ENCODE peak calls at places on chromosomes 2 and 18, in eight cellular contexts. One of them, this sample, is unnamed.

GRCh38 chr2:137865954-137866540 is 98.2 kb upstream of the HNMT start:
- DNase-seq in tibial nerve: no peak
- DNase-seq in epithelial cell of esophagus: peak
- DNase-seq in A549: peak
- DNase-seq in AG04450: peak
- DNase-seq in CD4-positive, alpha-beta T cell: peak
- DNase-seq in colonic mucosa: peak
- DNase-seq in fibroblast of lung: peak
- DNase-seq in this sample: peak

GRCh38 chr2:28047698-28048097 is 157.2 kb downstream of the BABAM2 start:
- DNase-seq in epithelial cell of esophagus: peak
- DNase-seq in tibial nerve: no peak
- DNase-seq in colonic mucosa: no peak
- DNase-seq in A549: no peak
- DNase-seq in AG04450: peak
- DNase-seq in CD4-positive, alpha-beta T cell: no peak
- DNase-seq in fibroblast of lung: peak
- DNase-seq in this sample: no peak

GRCh38 chr2:102708847-102709559 is 52.8 kb upstream of the TMEM182 start:
- DNase-seq in fibroblast of lung: peak
- DNase-seq in epithelial cell of esophagus: peak
- DNase-seq in CD4-positive, alpha-beta T cell: no peak
- DNase-seq in AG04450: no peak
- DNase-seq in tibial nerve: no peak
- DNase-seq in colonic mucosa: no peak
- DNase-seq in A549: peak
- DNase-seq in this sample: no peak

GRCh38 chr18:46761054-46761769 is 4.4 kb upstream of the ST8SIA5 start:
- DNase-seq in CD4-positive, alpha-beta T cell: no peak
- DNase-seq in colonic mucosa: no peak
- DNase-seq in AG04450: no peak
- DNase-seq in A549: no peak
- DNase-seq in epithelial cell of esophagus: no peak
- DNase-seq in fibroblast of lung: no peak
- DNase-seq in tibial nerve: no peak
- DNase-seq in this sample: no peak

GRCh38 chr2:86685351-86685750 is 34.7 kb upstream of the RMND5A start:
- DNase-seq in epithelial cell of esophagus: no peak
- DNase-seq in colonic mucosa: no peak
- DNase-seq in tibial nerve: no peak
- DNase-seq in AG04450: no peak
- DNase-seq in CD4-positive, alpha-beta T cell: no peak
- DNase-seq in fibroblast of lung: no peak
- DNase-seq in A549: no peak
- DNase-seq in this sample: no peak

GRCh38 chr2:124778076-124778475 is 753.0 kb downstream of the CNTNAP5 start:
- DNase-seq in AG04450: no peak
- DNase-seq in CD4-positive, alpha-beta T cell: no peak
- DNase-seq in colonic mucosa: no peak
- DNase-seq in fibroblast of lung: peak
- DNase-seq in tibial nerve: no peak
- DNase-seq in epithelial cell of esophagus: peak
- DNase-seq in A549: no peak
- DNase-seq in this sample: no peak

GRCh38 chr2:206277503-206277902 is 3.0 kb downstream of the ZDBF2 start:
- DNase-seq in colonic mucosa: no peak
- DNase-seq in A549: no peak
- DNase-seq in epithelial cell of esophagus: no peak
- DNase-seq in AG04450: no peak
- DNase-seq in fibroblast of lung: no peak
- DNase-seq in CD4-positive, alpha-beta T cell: no peak
- DNase-seq in tibial nerve: no peak
- DNase-seq in this sample: no peak

GRCh38 chr2:41910126-41910525 is 137.7 kb upstream of the PKDCC start:
- DNase-seq in fibroblast of lung: peak
- DNase-seq in epithelial cell of esophagus: peak
- DNase-seq in CD4-positive, alpha-beta T cell: no peak
- DNase-seq in tibial nerve: no peak
- DNase-seq in AG04450: no peak
- DNase-seq in colonic mucosa: no peak
- DNase-seq in A549: no peak
- DNase-seq in this sample: no peak

GRCh38 chr2:174325932-174326879 is 8.5 kb upstream of the SP9 start:
- DNase-seq in AG04450: no peak
- DNase-seq in CD4-positive, alpha-beta T cell: no peak
- DNase-seq in fibroblast of lung: no peak
- DNase-seq in epithelial cell of esophagus: no peak
- DNase-seq in A549: no peak
- DNase-seq in tibial nerve: no peak
- DNase-seq in colonic mucosa: no peak
- DNase-seq in this sample: peak

GRCh38 chr2:46034535-46034934 is 262.7 kb upstream of the EPAS1 start:
- DNase-seq in epithelial cell of esophagus: no peak
- DNase-seq in A549: no peak
- DNase-seq in CD4-positive, alpha-beta T cell: no peak
- DNase-seq in AG04450: no peak
- DNase-seq in tibial nerve: no peak
- DNase-seq in colonic mucosa: no peak
- DNase-seq in fibroblast of lung: peak
- DNase-seq in this sample: no peak

GRCh38 chr2:187336332-187336731 is 111.7 kb downstream of the CALCRL start:
- DNase-seq in epithelial cell of esophagus: no peak
- DNase-seq in AG04450: no peak
- DNase-seq in A549: no peak
- DNase-seq in CD4-positive, alpha-beta T cell: no peak
- DNase-seq in colonic mucosa: no peak
- DNase-seq in fibroblast of lung: no peak
- DNase-seq in tibial nerve: no peak
- DNase-seq in this sample: no peak

GRCh38 chr18:12325726-12326245 is 17.7 kb downstream of the TUBB6 start:
- DNase-seq in AG04450: no peak
- DNase-seq in epithelial cell of esophagus: no peak
- DNase-seq in CD4-positive, alpha-beta T cell: no peak
- DNase-seq in A549: no peak
- DNase-seq in colonic mucosa: no peak
- DNase-seq in tibial nerve: no peak
- DNase-seq in fibroblast of lung: no peak
- DNase-seq in this sample: no peak

GRCh38 chr18:79402977-79403722 is 7.4 kb downstream of the NFATC1 start:
- DNase-seq in epithelial cell of esophagus: peak
- DNase-seq in AG04450: no peak
- DNase-seq in A549: no peak
- DNase-seq in colonic mucosa: peak
- DNase-seq in tibial nerve: peak
- DNase-seq in CD4-positive, alpha-beta T cell: no peak
- DNase-seq in fibroblast of lung: peak
- DNase-seq in this sample: peak

GRCh38 chr2:6937157-6937556 is 19.9 kb downstream of the RNF144A start:
- DNase-seq in A549: no peak
- DNase-seq in CD4-positive, alpha-beta T cell: no peak
- DNase-seq in epithelial cell of esophagus: no peak
- DNase-seq in AG04450: no peak
- DNase-seq in colonic mucosa: no peak
- DNase-seq in fibroblast of lung: no peak
- DNase-seq in tibial nerve: no peak
- DNase-seq in this sample: no peak

GRCh38 chr2:601387-601698 is 75.9 kb downstream of the TMEM18 start:
- DNase-seq in fibroblast of lung: no peak
- DNase-seq in A549: no peak
- DNase-seq in AG04450: no peak
- DNase-seq in CD4-positive, alpha-beta T cell: no peak
- DNase-seq in tibial nerve: no peak
- DNase-seq in colonic mucosa: no peak
- DNase-seq in epithelial cell of esophagus: no peak
- DNase-seq in this sample: no peak

GRCh38 chr2:173697929-173698328 is 267.2 kb downstream of the SP3 start:
- DNase-seq in tibial nerve: no peak
- DNase-seq in CD4-positive, alpha-beta T cell: no peak
- DNase-seq in colonic mucosa: no peak
- DNase-seq in AG04450: no peak
- DNase-seq in epithelial cell of esophagus: no peak
- DNase-seq in A549: no peak
- DNase-seq in fibroblast of lung: no peak
- DNase-seq in this sample: no peak

GRCh38 chr2:36433311-36434217 is 78.0 kb downstream of the CRIM1 start:
- DNase-seq in AG04450: no peak
- DNase-seq in A549: no peak
- DNase-seq in epithelial cell of esophagus: peak
- DNase-seq in fibroblast of lung: peak
- DNase-seq in CD4-positive, alpha-beta T cell: no peak
- DNase-seq in tibial nerve: no peak
- DNase-seq in colonic mucosa: peak
- DNase-seq in this sample: no peak

GRCh38 chr2:239399404-239399999 is 1.3 kb downstream of the HDAC4 start:
- DNase-seq in epithelial cell of esophagus: peak
- DNase-seq in fibroblast of lung: peak
- DNase-seq in CD4-positive, alpha-beta T cell: peak
- DNase-seq in AG04450: no peak
- DNase-seq in A549: peak
- DNase-seq in tibial nerve: no peak
- DNase-seq in colonic mucosa: peak
- DNase-seq in this sample: peak

DNA sequence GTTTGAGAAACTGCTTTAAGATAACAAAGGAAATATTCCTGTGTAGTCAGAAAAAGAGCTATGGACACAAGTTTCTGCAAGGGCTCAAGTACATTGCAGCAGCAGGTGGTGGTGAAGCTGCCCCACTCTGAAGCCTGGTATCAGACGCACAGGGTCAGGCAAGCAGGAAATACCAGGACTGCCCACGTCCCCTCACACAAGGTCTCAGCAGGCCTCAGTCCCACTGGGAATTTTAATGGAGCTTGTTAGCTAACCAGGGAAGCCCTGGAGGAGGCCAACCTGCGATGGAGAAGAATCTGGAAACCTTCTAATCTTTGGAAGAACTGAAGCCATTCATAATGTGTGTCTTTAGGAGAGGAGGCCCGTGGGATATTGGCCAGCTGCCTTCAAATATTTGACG is 168.3 kb downstream of the UXS1 start:
- DNase-seq in AG04450: no peak
- DNase-seq in epithelial cell of esophagus: no peak
- DNase-seq in fibroblast of lung: no peak
- DNase-seq in colonic mucosa: no peak
- DNase-seq in tibial nerve: no peak
- DNase-seq in CD4-positive, alpha-beta T cell: no peak
- DNase-seq in A549: no peak
- DNase-seq in this sample: no peak
- TF ChIP-seq CTCF in AG04450: no peak
- TF ChIP-seq CTCF in epithelial cell of esophagus: no peak
- TF ChIP-seq CTCF in fibroblast of lung: no peak
- TF ChIP-seq CTCF in colonic mucosa: no peak
- TF ChIP-seq CTCF in tibial nerve: no peak
- TF ChIP-seq CTCF in CD4-positive, alpha-beta T cell: no peak
- TF ChIP-seq CTCF in A549: no peak
- TF ChIP-seq CTCF in this sample: no peak

DNA sequence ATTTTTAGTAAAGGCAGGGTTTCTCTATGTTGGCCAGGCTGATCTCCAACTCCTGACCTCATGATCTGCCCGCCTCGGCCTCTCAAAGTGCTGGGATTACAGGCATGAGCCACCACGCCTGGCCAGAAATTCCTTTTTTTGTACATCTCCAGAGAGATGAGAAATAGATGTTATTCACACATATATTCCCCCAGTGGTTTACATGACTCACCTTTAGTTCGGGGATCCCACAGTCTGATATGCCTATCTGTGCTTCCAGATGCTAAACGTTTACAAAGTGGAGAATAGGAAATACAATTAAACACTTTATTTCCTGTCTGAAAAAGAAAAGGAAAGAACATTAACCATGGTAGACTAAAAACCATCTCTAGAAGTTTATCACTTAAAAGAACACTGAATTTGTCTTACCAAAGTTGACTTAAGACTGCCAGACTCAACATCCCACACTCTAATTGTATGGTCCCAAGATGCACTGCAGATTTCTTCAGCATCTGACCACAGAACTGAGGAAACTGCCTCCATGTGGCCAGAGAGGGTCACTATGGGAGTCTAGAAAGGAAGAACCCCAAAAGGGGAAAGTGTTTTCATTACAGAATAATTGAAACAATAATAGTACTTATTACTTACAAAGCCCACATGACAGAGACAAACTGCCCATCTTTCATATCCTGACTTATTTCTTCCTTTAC is 12.6 kb upstream of the ICA1L start:
- DNase-seq in colonic mucosa: no peak
- DNase-seq in A549: no peak
- DNase-seq in AG04450: peak
- DNase-seq in tibial nerve: no peak
- DNase-seq in CD4-positive, alpha-beta T cell: no peak
- DNase-seq in fibroblast of lung: peak
- DNase-seq in epithelial cell of esophagus: no peak
- DNase-seq in this sample: no peak
- TF ChIP-seq CTCF in colonic mucosa: no peak
- TF ChIP-seq CTCF in A549: no peak
- TF ChIP-seq CTCF in AG04450: peak
- TF ChIP-seq CTCF in tibial nerve: no peak
- TF ChIP-seq CTCF in CD4-positive, alpha-beta T cell: no peak
- TF ChIP-seq CTCF in fibroblast of lung: no peak
- TF ChIP-seq CTCF in epithelial cell of esophagus: no peak
- TF ChIP-seq CTCF in this sample: no peak

GRCh38 chr2:166106431-166107015 is 21.3 kb downstream of the SCN1A start:
- DNase-seq in CD4-positive, alpha-beta T cell: no peak
- DNase-seq in fibroblast of lung: no peak
- DNase-seq in AG04450: no peak
- DNase-seq in tibial nerve: no peak
- DNase-seq in colonic mucosa: no peak
- DNase-seq in epithelial cell of esophagus: no peak
- DNase-seq in A549: no peak
- DNase-seq in this sample: peak
- TF ChIP-seq CTCF in CD4-positive, alpha-beta T cell: no peak
- TF ChIP-seq CTCF in fibroblast of lung: no peak
- TF ChIP-seq CTCF in AG04450: peak
- TF ChIP-seq CTCF in tibial nerve: no peak
- TF ChIP-seq CTCF in colonic mucosa: no peak
- TF ChIP-seq CTCF in epithelial cell of esophagus: no peak
- TF ChIP-seq CTCF in A549: peak
- TF ChIP-seq CTCF in this sample: peak

GRCh38 chr2:66445076-66445724 is 10.3 kb downstream of the MEIS1 start:
- DNase-seq in fibroblast of lung: peak
- DNase-seq in epithelial cell of esophagus: peak
- DNase-seq in A549: no peak
- DNase-seq in colonic mucosa: no peak
- DNase-seq in CD4-positive, alpha-beta T cell: no peak
- DNase-seq in tibial nerve: no peak
- DNase-seq in AG04450: no peak
- DNase-seq in this sample: peak

GRCh38 chr2:66446924-66447323 is 12.0 kb downstream of the MEIS1 start:
- DNase-seq in CD4-positive, alpha-beta T cell: no peak
- DNase-seq in AG04450: no peak
- DNase-seq in tibial nerve: no peak
- DNase-seq in fibroblast of lung: no peak
- DNase-seq in epithelial cell of esophagus: no peak
- DNase-seq in A549: no peak
- DNase-seq in colonic mucosa: no peak
- DNase-seq in this sample: no peak

GRCh38 chr2:66446178-66446860 is 11.4 kb downstream of the MEIS1 start:
- DNase-seq in AG04450: no peak
- DNase-seq in A549: no peak
- DNase-seq in tibial nerve: no peak
- DNase-seq in epithelial cell of esophagus: peak
- DNase-seq in fibroblast of lung: peak
- DNase-seq in colonic mucosa: no peak
- DNase-seq in CD4-positive, alpha-beta T cell: no peak
- DNase-seq in this sample: peak

GRCh38 chr2:66443977-66444855 is 9.3 kb downstream of the MEIS1 start:
- DNase-seq in fibroblast of lung: no peak
- DNase-seq in tibial nerve: no peak
- DNase-seq in epithelial cell of esophagus: peak
- DNase-seq in A549: no peak
- DNase-seq in CD4-positive, alpha-beta T cell: no peak
- DNase-seq in colonic mucosa: no peak
- DNase-seq in AG04450: no peak
- DNase-seq in this sample: peak

GRCh38 chr2:66445781-66446177 is 10.9 kb downstream of the MEIS1 start:
- DNase-seq in epithelial cell of esophagus: peak
- DNase-seq in tibial nerve: no peak
- DNase-seq in colonic mucosa: no peak
- DNase-seq in fibroblast of lung: no peak
- DNase-seq in A549: no peak
- DNase-seq in CD4-positive, alpha-beta T cell: no peak
- DNase-seq in AG04450: no peak
- DNase-seq in this sample: peak
- TF ChIP-seq CTCF in epithelial cell of esophagus: no peak
- TF ChIP-seq CTCF in tibial nerve: no peak
- TF ChIP-seq CTCF in colonic mucosa: no peak
- TF ChIP-seq CTCF in fibroblast of lung: no peak
- TF ChIP-seq CTCF in A549: no peak
- TF ChIP-seq CTCF in CD4-positive, alpha-beta T cell: no peak
- TF ChIP-seq CTCF in AG04450: no peak
- TF ChIP-seq CTCF in this sample: no peak

This sample was measured in nephron progenitor cell.